ENCODE peak calls at places on chromosome 13, in seven cellular contexts. One of them, this sample, is unnamed.

GRCh38 chr13:23629566-23630272 is 59.5 kb downstream of the TNFRSF19 start:
- ATAC-seq in stimulated activated effector memory CD8-positive, alpha-beta T cell treated with anti-CD3 and anti-CD28 coated beads, Interleukin-12 subunit alpha, Interleukin-12 subunit beta, amount 100 ng/mL, for 72 hours: no peak
- ATAC-seq in naive B cell: no peak
- ATAC-seq in GM23338: no peak
- ATAC-seq in left cardiac atrium: peak; percentile 28
- ATAC-seq in activated T-helper 17 cell treated with anti-CD3 and anti-CD28 coated beads, Interleukin-2, amount 50 U/mL, for 72 hours: no peak
- ATAC-seq in activated CD8-positive, alpha-beta T cell treated with anti-CD3 and anti-CD28 coated beads, Interleukin-2, amount 10 ng/mL, durations not matched to agents 7 days and 5 days: no peak
- ATAC-seq in this sample: peak; percentile 24

GRCh38 chr13:28031220-28031903 is 42.9 kb upstream of the URAD start:
- ATAC-seq in stimulated activated effector memory CD8-positive, alpha-beta T cell treated with anti-CD3 and anti-CD28 coated beads, Interleukin-12 subunit alpha, Interleukin-12 subunit beta, amount 100 ng/mL, for 72 hours: no peak
- ATAC-seq in activated CD8-positive, alpha-beta T cell treated with anti-CD3 and anti-CD28 coated beads, Interleukin-2, amount 10 ng/mL, durations not matched to agents 7 days and 5 days: no peak
- ATAC-seq in left cardiac atrium: peak; percentile 50
- ATAC-seq in GM23338: no peak
- ATAC-seq in naive B cell: peak; percentile 90
- ATAC-seq in activated T-helper 17 cell treated with anti-CD3 and anti-CD28 coated beads, Interleukin-2, amount 50 U/mL, for 72 hours: no peak
- ATAC-seq in this sample: peak; percentile 93

GRCh38 chr13:109665781-109666249 is 120.6 kb downstream of the IRS2 start:
- ATAC-seq in stimulated activated effector memory CD8-positive, alpha-beta T cell treated with anti-CD3 and anti-CD28 coated beads, Interleukin-12 subunit alpha, Interleukin-12 subunit beta, amount 100 ng/mL, for 72 hours: no peak
- ATAC-seq in left cardiac atrium: no peak
- ATAC-seq in activated CD8-positive, alpha-beta T cell treated with anti-CD3 and anti-CD28 coated beads, Interleukin-2, amount 10 ng/mL, durations not matched to agents 7 days and 5 days: no peak
- ATAC-seq in GM23338: no peak
- ATAC-seq in activated T-helper 17 cell treated with anti-CD3 and anti-CD28 coated beads, Interleukin-2, amount 50 U/mL, for 72 hours: no peak
- ATAC-seq in naive B cell: no peak
- ATAC-seq in this sample: no peak

GRCh38 chr13:36715841-36716240 is 42.0 kb downstream of the SERTM1 start:
- ATAC-seq in left cardiac atrium: peak; percentile 30
- ATAC-seq in activated T-helper 17 cell treated with anti-CD3 and anti-CD28 coated beads, Interleukin-2, amount 50 U/mL, for 72 hours: no peak
- ATAC-seq in GM23338: no peak
- ATAC-seq in activated CD8-positive, alpha-beta T cell treated with anti-CD3 and anti-CD28 coated beads, Interleukin-2, amount 10 ng/mL, durations not matched to agents 7 days and 5 days: no peak
- ATAC-seq in stimulated activated effector memory CD8-positive, alpha-beta T cell treated with anti-CD3 and anti-CD28 coated beads, Interleukin-12 subunit alpha, Interleukin-12 subunit beta, amount 100 ng/mL, for 72 hours: no peak
- ATAC-seq in naive B cell: no peak
- ATAC-seq in this sample: no peak

GRCh38 chr13:105627270-105627669 is 908.2 kb downstream of the EFNB2 start:
- ATAC-seq in left cardiac atrium: no peak
- ATAC-seq in activated CD8-positive, alpha-beta T cell treated with anti-CD3 and anti-CD28 coated beads, Interleukin-2, amount 10 ng/mL, durations not matched to agents 7 days and 5 days: no peak
- ATAC-seq in GM23338: no peak
- ATAC-seq in activated T-helper 17 cell treated with anti-CD3 and anti-CD28 coated beads, Interleukin-2, amount 50 U/mL, for 72 hours: no peak
- ATAC-seq in naive B cell: no peak
- ATAC-seq in stimulated activated effector memory CD8-positive, alpha-beta T cell treated with anti-CD3 and anti-CD28 coated beads, Interleukin-12 subunit alpha, Interleukin-12 subunit beta, amount 100 ng/mL, for 72 hours: no peak
- ATAC-seq in this sample: no peak

GRCh38 chr13:39132286-39132685 is 94.0 kb downstream of the NHLRC3 start:
- ATAC-seq in left cardiac atrium: no peak
- ATAC-seq in naive B cell: no peak
- ATAC-seq in activated CD8-positive, alpha-beta T cell treated with anti-CD3 and anti-CD28 coated beads, Interleukin-2, amount 10 ng/mL, durations not matched to agents 7 days and 5 days: no peak
- ATAC-seq in stimulated activated effector memory CD8-positive, alpha-beta T cell treated with anti-CD3 and anti-CD28 coated beads, Interleukin-12 subunit alpha, Interleukin-12 subunit beta, amount 100 ng/mL, for 72 hours: peak; percentile 55
- ATAC-seq in activated T-helper 17 cell treated with anti-CD3 and anti-CD28 coated beads, Interleukin-2, amount 50 U/mL, for 72 hours: peak; percentile 34
- ATAC-seq in GM23338: no peak
- ATAC-seq in this sample: no peak

GRCh38 chr13:98280176-98280510 is 103.1 kb upstream of the RNF113B start:
- ATAC-seq in naive B cell: no peak
- ATAC-seq in left cardiac atrium: peak; percentile 19
- ATAC-seq in GM23338: peak; percentile 39
- ATAC-seq in activated T-helper 17 cell treated with anti-CD3 and anti-CD28 coated beads, Interleukin-2, amount 50 U/mL, for 72 hours: no peak
- ATAC-seq in stimulated activated effector memory CD8-positive, alpha-beta T cell treated with anti-CD3 and anti-CD28 coated beads, Interleukin-12 subunit alpha, Interleukin-12 subunit beta, amount 100 ng/mL, for 72 hours: peak; percentile 11
- ATAC-seq in activated CD8-positive, alpha-beta T cell treated with anti-CD3 and anti-CD28 coated beads, Interleukin-2, amount 10 ng/mL, durations not matched to agents 7 days and 5 days: no peak
- ATAC-seq in this sample: no peak

GRCh38 chr13:29859971-29860370 is 9.6 kb upstream of the UBL3 start:
- ATAC-seq in stimulated activated effector memory CD8-positive, alpha-beta T cell treated with anti-CD3 and anti-CD28 coated beads, Interleukin-12 subunit alpha, Interleukin-12 subunit beta, amount 100 ng/mL, for 72 hours: peak; percentile 65
- ATAC-seq in activated CD8-positive, alpha-beta T cell treated with anti-CD3 and anti-CD28 coated beads, Interleukin-2, amount 10 ng/mL, durations not matched to agents 7 days and 5 days: no peak
- ATAC-seq in left cardiac atrium: no peak
- ATAC-seq in GM23338: no peak
- ATAC-seq in naive B cell: no peak
- ATAC-seq in activated T-helper 17 cell treated with anti-CD3 and anti-CD28 coated beads, Interleukin-2, amount 50 U/mL, for 72 hours: peak; percentile 65
- ATAC-seq in this sample: no peak

GRCh38 chr13:23751195-23751594 is 138.0 kb downstream of the MIPEP start:
- ATAC-seq in activated T-helper 17 cell treated with anti-CD3 and anti-CD28 coated beads, Interleukin-2, amount 50 U/mL, for 72 hours: peak; percentile 59
- ATAC-seq in naive B cell: no peak
- ATAC-seq in GM23338: no peak
- ATAC-seq in left cardiac atrium: no peak
- ATAC-seq in stimulated activated effector memory CD8-positive, alpha-beta T cell treated with anti-CD3 and anti-CD28 coated beads, Interleukin-12 subunit alpha, Interleukin-12 subunit beta, amount 100 ng/mL, for 72 hours: peak; percentile 74
- ATAC-seq in activated CD8-positive, alpha-beta T cell treated with anti-CD3 and anti-CD28 coated beads, Interleukin-2, amount 10 ng/mL, durations not matched to agents 7 days and 5 days: no peak
- ATAC-seq in this sample: no peak

GRCh38 chr13:49246850-49247721 is 639 bp upstream of the CDADC1 start:
- ATAC-seq in activated T-helper 17 cell treated with anti-CD3 and anti-CD28 coated beads, Interleukin-2, amount 50 U/mL, for 72 hours: peak; percentile 56
- ATAC-seq in activated CD8-positive, alpha-beta T cell treated with anti-CD3 and anti-CD28 coated beads, Interleukin-2, amount 10 ng/mL, durations not matched to agents 7 days and 5 days: peak; percentile 36
- ATAC-seq in left cardiac atrium: peak; percentile 72
- ATAC-seq in GM23338: peak; percentile 49
- ATAC-seq in stimulated activated effector memory CD8-positive, alpha-beta T cell treated with anti-CD3 and anti-CD28 coated beads, Interleukin-12 subunit alpha, Interleukin-12 subunit beta, amount 100 ng/mL, for 72 hours: peak; percentile 56
- ATAC-seq in naive B cell: peak; percentile 25
- ATAC-seq in this sample: peak; percentile 71

GRCh38 chr13:19606152-19606551 is 27.3 kb upstream of the MPHOSPH8 start:
- ATAC-seq in stimulated activated effector memory CD8-positive, alpha-beta T cell treated with anti-CD3 and anti-CD28 coated beads, Interleukin-12 subunit alpha, Interleukin-12 subunit beta, amount 100 ng/mL, for 72 hours: no peak
- ATAC-seq in GM23338: no peak
- ATAC-seq in naive B cell: no peak
- ATAC-seq in left cardiac atrium: no peak
- ATAC-seq in activated T-helper 17 cell treated with anti-CD3 and anti-CD28 coated beads, Interleukin-2, amount 50 U/mL, for 72 hours: no peak
- ATAC-seq in activated CD8-positive, alpha-beta T cell treated with anti-CD3 and anti-CD28 coated beads, Interleukin-2, amount 10 ng/mL, durations not matched to agents 7 days and 5 days: no peak
- ATAC-seq in this sample: no peak

GRCh38 chr13:77372275-77372674 is 45.4 kb upstream of the MYCBP2 start:
- ATAC-seq in activated CD8-positive, alpha-beta T cell treated with anti-CD3 and anti-CD28 coated beads, Interleukin-2, amount 10 ng/mL, durations not matched to agents 7 days and 5 days: no peak
- ATAC-seq in naive B cell: no peak
- ATAC-seq in activated T-helper 17 cell treated with anti-CD3 and anti-CD28 coated beads, Interleukin-2, amount 50 U/mL, for 72 hours: peak; percentile 23
- ATAC-seq in stimulated activated effector memory CD8-positive, alpha-beta T cell treated with anti-CD3 and anti-CD28 coated beads, Interleukin-12 subunit alpha, Interleukin-12 subunit beta, amount 100 ng/mL, for 72 hours: no peak
- ATAC-seq in left cardiac atrium: no peak
- ATAC-seq in GM23338: no peak
- ATAC-seq in this sample: no peak

GRCh38 chr13:21557995-21558394 is 46.0 kb downstream of the MICU2 start:
- ATAC-seq in activated CD8-positive, alpha-beta T cell treated with anti-CD3 and anti-CD28 coated beads, Interleukin-2, amount 10 ng/mL, durations not matched to agents 7 days and 5 days: no peak
- ATAC-seq in naive B cell: no peak
- ATAC-seq in activated T-helper 17 cell treated with anti-CD3 and anti-CD28 coated beads, Interleukin-2, amount 50 U/mL, for 72 hours: no peak
- ATAC-seq in left cardiac atrium: no peak
- ATAC-seq in stimulated activated effector memory CD8-positive, alpha-beta T cell treated with anti-CD3 and anti-CD28 coated beads, Interleukin-12 subunit alpha, Interleukin-12 subunit beta, amount 100 ng/mL, for 72 hours: no peak
- ATAC-seq in GM23338: peak; percentile 80
- ATAC-seq in this sample: no peak

GRCh38 chr13:30276178-30276577 is 31.2 kb downstream of the KATNAL1 start:
- ATAC-seq in naive B cell: peak; percentile 97
- ATAC-seq in activated T-helper 17 cell treated with anti-CD3 and anti-CD28 coated beads, Interleukin-2, amount 50 U/mL, for 72 hours: no peak
- ATAC-seq in left cardiac atrium: no peak
- ATAC-seq in stimulated activated effector memory CD8-positive, alpha-beta T cell treated with anti-CD3 and anti-CD28 coated beads, Interleukin-12 subunit alpha, Interleukin-12 subunit beta, amount 100 ng/mL, for 72 hours: peak; percentile 56
- ATAC-seq in GM23338: no peak
- ATAC-seq in activated CD8-positive, alpha-beta T cell treated with anti-CD3 and anti-CD28 coated beads, Interleukin-2, amount 10 ng/mL, durations not matched to agents 7 days and 5 days: no peak
- ATAC-seq in this sample: peak; percentile 83

GRCh38 chr13:29073762-29074161 is 253.6 kb downstream of the MTUS2 start:
- ATAC-seq in stimulated activated effector memory CD8-positive, alpha-beta T cell treated with anti-CD3 and anti-CD28 coated beads, Interleukin-12 subunit alpha, Interleukin-12 subunit beta, amount 100 ng/mL, for 72 hours: no peak
- ATAC-seq in left cardiac atrium: no peak
- ATAC-seq in naive B cell: no peak
- ATAC-seq in activated T-helper 17 cell treated with anti-CD3 and anti-CD28 coated beads, Interleukin-2, amount 50 U/mL, for 72 hours: no peak
- ATAC-seq in GM23338: peak; percentile 94
- ATAC-seq in activated CD8-positive, alpha-beta T cell treated with anti-CD3 and anti-CD28 coated beads, Interleukin-2, amount 10 ng/mL, durations not matched to agents 7 days and 5 days: no peak
- ATAC-seq in this sample: no peak

GRCh38 chr13:43776680-43777079 is 10.1 kb downstream of the ENOX1 start:
- ATAC-seq in activated T-helper 17 cell treated with anti-CD3 and anti-CD28 coated beads, Interleukin-2, amount 50 U/mL, for 72 hours: no peak
- ATAC-seq in left cardiac atrium: no peak
- ATAC-seq in naive B cell: no peak
- ATAC-seq in activated CD8-positive, alpha-beta T cell treated with anti-CD3 and anti-CD28 coated beads, Interleukin-2, amount 10 ng/mL, durations not matched to agents 7 days and 5 days: no peak
- ATAC-seq in GM23338: peak; percentile 52
- ATAC-seq in stimulated activated effector memory CD8-positive, alpha-beta T cell treated with anti-CD3 and anti-CD28 coated beads, Interleukin-12 subunit alpha, Interleukin-12 subunit beta, amount 100 ng/mL, for 72 hours: no peak
- ATAC-seq in this sample: no peak

GRCh38 chr13:46498650-46499049 is 54.3 kb upstream of the LRCH1 start:
- ATAC-seq in activated CD8-positive, alpha-beta T cell treated with anti-CD3 and anti-CD28 coated beads, Interleukin-2, amount 10 ng/mL, durations not matched to agents 7 days and 5 days: no peak
- ATAC-seq in GM23338: no peak
- ATAC-seq in left cardiac atrium: peak; percentile 38
- ATAC-seq in naive B cell: no peak
- ATAC-seq in activated T-helper 17 cell treated with anti-CD3 and anti-CD28 coated beads, Interleukin-2, amount 50 U/mL, for 72 hours: no peak
- ATAC-seq in stimulated activated effector memory CD8-positive, alpha-beta T cell treated with anti-CD3 and anti-CD28 coated beads, Interleukin-12 subunit alpha, Interleukin-12 subunit beta, amount 100 ng/mL, for 72 hours: no peak
- ATAC-seq in this sample: no peak

GRCh38 chr13:26253262-26253786 is 605 bp upstream of the CDK8 start:
- ATAC-seq in activated T-helper 17 cell treated with anti-CD3 and anti-CD28 coated beads, Interleukin-2, amount 50 U/mL, for 72 hours: no peak
- ATAC-seq in stimulated activated effector memory CD8-positive, alpha-beta T cell treated with anti-CD3 and anti-CD28 coated beads, Interleukin-12 subunit alpha, Interleukin-12 subunit beta, amount 100 ng/mL, for 72 hours: no peak
- ATAC-seq in left cardiac atrium: no peak
- ATAC-seq in activated CD8-positive, alpha-beta T cell treated with anti-CD3 and anti-CD28 coated beads, Interleukin-2, amount 10 ng/mL, durations not matched to agents 7 days and 5 days: no peak
- ATAC-seq in GM23338: no peak
- ATAC-seq in naive B cell: no peak
- ATAC-seq in this sample: no peak

GRCh38 chr13:110913911-110914292 is 967 bp downstream of the ANKRD10 start:
- ATAC-seq in activated CD8-positive, alpha-beta T cell treated with anti-CD3 and anti-CD28 coated beads, Interleukin-2, amount 10 ng/mL, durations not matched to agents 7 days and 5 days: no peak
- ATAC-seq in GM23338: no peak
- ATAC-seq in activated T-helper 17 cell treated with anti-CD3 and anti-CD28 coated beads, Interleukin-2, amount 50 U/mL, for 72 hours: no peak
- ATAC-seq in left cardiac atrium: peak; percentile 3
- ATAC-seq in naive B cell: no peak
- ATAC-seq in stimulated activated effector memory CD8-positive, alpha-beta T cell treated with anti-CD3 and anti-CD28 coated beads, Interleukin-12 subunit alpha, Interleukin-12 subunit beta, amount 100 ng/mL, for 72 hours: no peak
- ATAC-seq in this sample: no peak

GRCh38 chr13:79880820-79881219 is 399.9 kb downstream of the NDFIP2 start:
- ATAC-seq in left cardiac atrium: no peak
- ATAC-seq in GM23338: no peak
- ATAC-seq in activated CD8-positive, alpha-beta T cell treated with anti-CD3 and anti-CD28 coated beads, Interleukin-2, amount 10 ng/mL, durations not matched to agents 7 days and 5 days: no peak
- ATAC-seq in activated T-helper 17 cell treated with anti-CD3 and anti-CD28 coated beads, Interleukin-2, amount 50 U/mL, for 72 hours: no peak
- ATAC-seq in stimulated activated effector memory CD8-positive, alpha-beta T cell treated with anti-CD3 and anti-CD28 coated beads, Interleukin-12 subunit alpha, Interleukin-12 subunit beta, amount 100 ng/mL, for 72 hours: no peak
- ATAC-seq in naive B cell: no peak
- ATAC-seq in this sample: no peak

GRCh38 chr13:30880756-30881155 is 25.3 kb upstream of the MEDAG start:
- ATAC-seq in activated T-helper 17 cell treated with anti-CD3 and anti-CD28 coated beads, Interleukin-2, amount 50 U/mL, for 72 hours: no peak
- ATAC-seq in left cardiac atrium: peak; percentile 78
- ATAC-seq in GM23338: no peak
- ATAC-seq in stimulated activated effector memory CD8-positive, alpha-beta T cell treated with anti-CD3 and anti-CD28 coated beads, Interleukin-12 subunit alpha, Interleukin-12 subunit beta, amount 100 ng/mL, for 72 hours: no peak
- ATAC-seq in naive B cell: no peak
- ATAC-seq in activated CD8-positive, alpha-beta T cell treated with anti-CD3 and anti-CD28 coated beads, Interleukin-2, amount 10 ng/mL, durations not matched to agents 7 days and 5 days: no peak
- ATAC-seq in this sample: no peak

GRCh38 chr13:114054269-114054668 is 78.2 kb downstream of the RASA3 start:
- ATAC-seq in stimulated activated effector memory CD8-positive, alpha-beta T cell treated with anti-CD3 and anti-CD28 coated beads, Interleukin-12 subunit alpha, Interleukin-12 subunit beta, amount 100 ng/mL, for 72 hours: no peak
- ATAC-seq in left cardiac atrium: no peak
- ATAC-seq in naive B cell: no peak
- ATAC-seq in activated T-helper 17 cell treated with anti-CD3 and anti-CD28 coated beads, Interleukin-2, amount 50 U/mL, for 72 hours: peak; percentile 49
- ATAC-seq in GM23338: peak; percentile 77
- ATAC-seq in activated CD8-positive, alpha-beta T cell treated with anti-CD3 and anti-CD28 coated beads, Interleukin-2, amount 10 ng/mL, durations not matched to agents 7 days and 5 days: no peak
- ATAC-seq in this sample: no peak

GRCh38 chr13:78595819-78596700 is 7.3 kb downstream of the POU4F1 start:
- ATAC-seq in activated CD8-positive, alpha-beta T cell treated with anti-CD3 and anti-CD28 coated beads, Interleukin-2, amount 10 ng/mL, durations not matched to agents 7 days and 5 days: no peak
- ATAC-seq in naive B cell: no peak
- ATAC-seq in activated T-helper 17 cell treated with anti-CD3 and anti-CD28 coated beads, Interleukin-2, amount 50 U/mL, for 72 hours: no peak
- ATAC-seq in left cardiac atrium: peak; percentile 44
- ATAC-seq in GM23338: peak; percentile 64
- ATAC-seq in stimulated activated effector memory CD8-positive, alpha-beta T cell treated with anti-CD3 and anti-CD28 coated beads, Interleukin-12 subunit alpha, Interleukin-12 subunit beta, amount 100 ng/mL, for 72 hours: peak; percentile 51
- ATAC-seq in this sample: no peak

GRCh38 chr13:40221131-40221459 is 445.3 kb downstream of the FOXO1 start:
- ATAC-seq in left cardiac atrium: peak; percentile 7
- ATAC-seq in naive B cell: no peak
- ATAC-seq in stimulated activated effector memory CD8-positive, alpha-beta T cell treated with anti-CD3 and anti-CD28 coated beads, Interleukin-12 subunit alpha, Interleukin-12 subunit beta, amount 100 ng/mL, for 72 hours: no peak
- ATAC-seq in activated CD8-positive, alpha-beta T cell treated with anti-CD3 and anti-CD28 coated beads, Interleukin-2, amount 10 ng/mL, durations not matched to agents 7 days and 5 days: no peak
- ATAC-seq in GM23338: no peak
- ATAC-seq in activated T-helper 17 cell treated with anti-CD3 and anti-CD28 coated beads, Interleukin-2, amount 50 U/mL, for 72 hours: no peak
- ATAC-seq in this sample: no peak

GRCh38 chr13:33367186-33367895 is 81.8 kb upstream of the STARD13 start:
- ATAC-seq in activated CD8-positive, alpha-beta T cell treated with anti-CD3 and anti-CD28 coated beads, Interleukin-2, amount 10 ng/mL, durations not matched to agents 7 days and 5 days: no peak
- ATAC-seq in left cardiac atrium: no peak
- ATAC-seq in stimulated activated effector memory CD8-positive, alpha-beta T cell treated with anti-CD3 and anti-CD28 coated beads, Interleukin-12 subunit alpha, Interleukin-12 subunit beta, amount 100 ng/mL, for 72 hours: no peak
- ATAC-seq in GM23338: no peak
- ATAC-seq in activated T-helper 17 cell treated with anti-CD3 and anti-CD28 coated beads, Interleukin-2, amount 50 U/mL, for 72 hours: no peak
- ATAC-seq in naive B cell: no peak
- ATAC-seq in this sample: no peak